ENCODE peak calls at places on chromosomes 2 and 18, in nine cellular contexts. X is left ventricle myocardium inferior; J is fibroblast of pulmonary artery; D is bronchial epithelial cell; C is CD8-positive, alpha-beta T cell; U is brain microvascular endothelial cell; O is nephron progenitor cell; V is ovary; Y is CD4-positive, alpha-beta T cell. G is an unnamed sample.

GRCh38 chr2:164015328-164016123 is 279.7 kb upstream of the FIGN start:
- DNase-seq in X (no peak), J (peak), D (no peak), C (no peak), U (peak), O (peak), V (no peak), Y (no peak), G (no peak)

GRCh38 chr2:225117061-225117716 is 74.9 kb upstream of the DOCK10 start:
- DNase-seq in X (no peak), J (peak), D (no peak), C (no peak), U (no peak), O (no peak), V (no peak), Y (no peak), G (no peak)

GRCh38 chr2:10533811-10534321 is 85.7 kb upstream of the ODC1 start:
- DNase-seq in X (no peak), J (no peak), D (peak), C (no peak), U (no peak), O (no peak), V (no peak), Y (no peak), G (no peak)

GRCh38 chr2:223586261-223586660 is 15.9 kb downstream of the SCG2 start:
- DNase-seq in X (no peak), J (peak), D (peak), C (no peak), U (peak), O (no peak), V (no peak), Y (no peak), G (no peak)

GRCh38 chr2:55985406-55985805 is 61.8 kb upstream of the EFEMP1 start:
- DNase-seq in X (no peak), J (peak), D (no peak), C (no peak), U (no peak), O (no peak), V (no peak), Y (no peak), G (no peak)

GRCh38 chr2:237298323-237299118 is 115.4 kb downstream of the COL6A3 start:
- DNase-seq in X (no peak), J (no peak), D (peak), C (no peak), U (no peak), O (no peak), V (no peak), Y (no peak), G (no peak)

GRCh38 chr2:172178035-172178434 is 75.3 kb upstream of the DLX2 start:
- DNase-seq in X (no peak), J (no peak), D (peak), C (no peak), U (no peak), O (no peak), V (no peak), Y (no peak), G (no peak)

GRCh38 chr18:39200153-39200552 is 1634.6 kb upstream of the CELF4 start:
- DNase-seq in X (no peak), J (no peak), D (no peak), C (no peak), U (no peak), O (no peak), V (no peak), Y (no peak), G (no peak)

GRCh38 chr18:11991021-11991770 is 9.9 kb downstream of the IMPA2 start:
- DNase-seq in X (no peak), J (no peak), D (no peak), C (no peak), U (no peak), O (no peak), V (peak), Y (no peak), G (no peak)

GRCh38 chr2:61670591-61671503 is 132.7 kb upstream of the XPO1 start:
- DNase-seq in X (peak), J (peak), D (peak), C (no peak), U (peak), O (no peak), V (peak), Y (no peak), G (no peak)

GRCh38 chr2:76867854-76868253 is 654.3 kb downstream of the LRRTM4 start:
- DNase-seq in X (no peak), J (peak), D (peak), C (no peak), U (peak), O (no peak), V (no peak), Y (no peak), G (no peak)

GRCh38 chr2:185144159-185144919 is 546.0 kb downstream of the ZNF804A start:
- DNase-seq in X (no peak), J (no peak), D (no peak), C (no peak), U (no peak), O (no peak), V (no peak), Y (no peak), G (no peak)

GRCh38 chr2:3463914-3464313 is 55.4 kb downstream of the ADI1 start:
- DNase-seq in X (no peak), J (no peak), D (no peak), C (no peak), U (no peak), O (no peak), V (no peak), Y (no peak), G (no peak)

GRCh38 chr2:84846041-84846663 is 34.7 kb downstream of the TRABD2A start:
- DNase-seq in X (no peak), J (peak), D (no peak), C (no peak), U (no peak), O (no peak), V (no peak), Y (no peak), G (no peak)

GRCh38 chr2:20091305-20091991 is 40.0 kb upstream of the LAPTM4A start:
- DNase-seq in X (peak), J (peak), D (peak), C (no peak), U (peak), O (no peak), V (peak), Y (no peak), G (no peak)

GRCh38 chr2:232459419-232460035 is 3.6 kb downstream of the ALPI start:
- DNase-seq in X (no peak), J (no peak), D (no peak), C (no peak), U (no peak), O (no peak), V (no peak), Y (no peak), G (no peak)

GRCh38 chr18:47251289-47252120 is at the start of gene SKOR2:
- DNase-seq in X (no peak), J (no peak), D (no peak), C (no peak), U (no peak), O (peak), V (no peak), Y (no peak), G (no peak)

GRCh38 chr18:34738173-34738894 is 28.2 kb downstream of the DTNA start:
- DNase-seq in X (peak), J (peak), D (peak), C (no peak), U (peak), O (no peak), V (no peak), Y (no peak), G (no peak)

GRCh38 chr2:146246734-146247523 is 1597.9 kb upstream of the ACVR2A start:
- DNase-seq in X (no peak), J (no peak), D (no peak), C (no peak), U (no peak), O (no peak), V (no peak), Y (no peak), G (no peak)

GRCh38 chr2:71882949-71883472 is 264.7 kb downstream of the CYP26B1 start:
- DNase-seq in X (peak), J (peak), D (peak), C (no peak), U (peak), O (peak), V (peak), Y (no peak), G (no peak)

GRCh38 chr2:107160831-107161230 is 274.9 kb upstream of the ST6GAL2 start:
- DNase-seq in X (no peak), J (no peak), D (no peak), C (no peak), U (no peak), O (no peak), V (no peak), Y (no peak), G (no peak)

GRCh38 chr2:134988994-134989605 is 58.1 kb downstream of the MAP3K19 start:
- DNase-seq in X (no peak), J (peak), D (peak), C (no peak), U (no peak), O (no peak), V (no peak), Y (no peak), G (no peak)

GRCh38 chr2:178208817-178209216 is 14.5 kb downstream of the OSBPL6 start:
- DNase-seq in X (no peak), J (peak), D (no peak), C (no peak), U (no peak), O (no peak), V (no peak), Y (no peak), G (no peak)

GRCh38 chr2:160651416-160652200 is 158.0 kb upstream of the RBMS1 start:
- DNase-seq in X (no peak), J (peak), D (no peak), C (no peak), U (peak), O (no peak), V (no peak), Y (no peak), G (no peak)

GRCh38 chr2:160649698-160650097 is 156.1 kb upstream of the RBMS1 start:
- DNase-seq in X (no peak), J (no peak), D (no peak), C (no peak), U (no peak), O (no peak), V (no peak), Y (no peak), G (no peak)

GRCh38 chr2:160650196-160651108 is 156.8 kb upstream of the RBMS1 start:
- DNase-seq in X (no peak), J (no peak), D (peak), C (no peak), U (no peak), O (no peak), V (no peak), Y (no peak), G (no peak)

GRCh38 chr2:160647967-160648685 is 154.5 kb upstream of the RBMS1 start:
- DNase-seq in X (no peak), J (no peak), D (peak), C (no peak), U (no peak), O (no peak), V (no peak), Y (no peak), G (no peak)

DNA sequence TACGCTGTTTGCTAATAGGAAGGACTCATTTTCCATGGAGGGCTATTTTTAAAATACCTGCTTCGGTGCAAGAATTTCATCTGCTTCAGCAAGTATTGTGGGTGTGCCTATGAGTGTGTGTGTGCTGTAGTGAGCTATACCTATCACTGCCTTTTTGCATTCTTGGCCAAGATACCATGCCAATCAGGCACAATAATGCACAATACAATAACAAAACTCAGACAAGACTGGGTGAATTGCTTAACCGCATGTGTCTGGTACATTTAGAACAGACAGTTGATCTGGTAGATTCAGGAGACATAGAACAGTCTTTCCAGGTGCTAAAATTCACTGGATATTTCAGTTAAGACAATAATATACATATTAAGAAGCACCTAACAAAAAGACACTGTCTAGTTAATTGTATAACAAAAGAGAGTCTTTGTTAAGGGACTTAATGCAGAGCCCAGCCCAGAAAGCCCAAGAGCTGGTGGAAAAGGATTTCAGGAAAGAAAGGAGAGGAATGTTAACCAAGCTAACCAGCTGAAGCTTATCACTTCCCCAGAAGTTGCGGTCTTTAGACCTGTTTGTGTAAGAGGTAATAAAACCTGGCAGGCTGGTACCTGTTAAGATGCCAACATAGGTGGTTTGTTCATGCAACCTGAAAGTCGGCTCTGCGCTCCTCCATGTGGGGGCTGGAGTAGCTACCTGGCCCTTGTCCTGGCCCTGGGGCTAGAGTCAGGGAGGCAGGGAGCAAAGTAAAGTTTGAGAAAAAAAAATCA is 153.3 kb upstream of the RBMS1 start:
- DNase-seq in X (no peak), J (no peak), D (peak), C (no peak), U (no peak), O (no peak), V (no peak), Y (no peak), G (no peak)
- TF ChIP-seq CTCF in X (no peak), J (no peak), D (no peak), C (no peak), U (no peak), O (no peak), V (no peak), Y (no peak), G (no peak)

GRCh38 chr2:14448340-14448739 is 184.2 kb upstream of the LRATD1 start:
- DNase-seq in X (no peak), J (no peak), D (no peak), C (no peak), U (no peak), O (no peak), V (no peak), Y (no peak), G (no peak)

GRCh38 chr2:14445670-14446069 is 186.8 kb upstream of the LRATD1 start:
- DNase-seq in X (no peak), J (no peak), D (no peak), C (no peak), U (no peak), O (no peak), V (no peak), Y (no peak), G (no peak)

GRCh38 chr2:14454102-14454676 is 178.3 kb upstream of the LRATD1 start:
- DNase-seq in X (no peak), J (no peak), D (no peak), C (no peak), U (no peak), O (no peak), V (no peak), Y (no peak), G (no peak)

GRCh38 chr2:14451312-14451711 is 181.2 kb upstream of the LRATD1 start:
- DNase-seq in X (no peak), J (no peak), D (peak), C (no peak), U (no peak), O (no peak), V (no peak), Y (no peak), G (no peak)
- TF ChIP-seq CTCF in X (no peak), J (no peak), D (peak), C (no peak), U (peak), O (no peak), V (no peak), Y (no peak), G (no peak)

DNA sequence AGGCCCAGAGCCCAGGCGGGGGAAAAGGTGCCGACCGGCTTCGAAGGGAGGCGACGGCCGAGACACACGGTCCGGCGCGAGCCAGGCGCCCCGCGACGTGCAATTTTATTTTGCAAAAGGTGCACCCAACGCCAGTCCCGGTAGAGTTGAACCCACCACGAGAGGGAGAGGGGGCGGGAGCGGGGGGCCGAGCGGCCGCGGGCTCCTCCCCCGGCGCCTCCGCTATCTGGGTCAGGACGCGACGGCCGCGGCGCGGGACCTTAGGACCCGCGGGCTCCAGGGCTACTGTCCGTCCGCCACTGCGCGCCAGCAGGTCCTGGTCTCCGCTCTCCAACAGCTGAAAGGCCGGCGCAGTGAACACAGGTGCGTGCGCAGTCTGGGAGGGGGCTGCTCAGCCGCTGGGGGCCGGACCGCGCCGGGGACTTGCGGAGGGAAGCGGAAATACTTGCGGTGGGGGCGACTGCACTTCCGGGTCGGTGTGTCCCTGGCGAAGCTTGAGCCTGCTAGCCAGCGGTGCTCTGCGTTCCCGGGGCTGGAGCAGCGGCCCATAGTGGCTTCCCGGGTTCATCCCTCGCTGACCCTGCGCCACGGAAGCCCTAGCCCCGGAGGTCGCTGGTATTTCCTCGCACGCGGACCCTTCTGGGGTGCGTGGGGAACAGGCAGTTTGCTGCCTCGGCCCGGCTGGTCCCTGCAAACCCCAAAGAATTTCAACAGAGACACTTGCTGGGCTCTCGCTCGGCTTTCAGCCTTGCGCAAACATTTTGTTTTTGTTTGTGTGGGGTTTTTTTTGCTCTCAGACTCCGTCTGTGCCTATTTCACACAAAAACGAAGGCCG is at the start of gene RMDN2:
- DNase-seq in X (peak), J (peak), D (peak), C (peak), U (peak), O (peak), V (peak), Y (peak), G (peak)
- TF ChIP-seq CTCF in X (peak), J (no peak), D (no peak), C (no peak), U (peak), O (no peak), V (peak), Y (no peak), G (no peak)

GRCh38 chr2:204024906-204025475 is 88.4 kb downstream of the ICOS start:
- DNase-seq in X (no peak), J (no peak), D (no peak), C (no peak), U (no peak), O (no peak), V (no peak), Y (no peak), G (no peak)

GRCh38 chr2:204022550-204022949 is 86.0 kb downstream of the ICOS start:
- DNase-seq in X (no peak), J (no peak), D (no peak), C (no peak), U (no peak), O (no peak), V (no peak), Y (no peak), G (no peak)

GRCh38 chr2:204023088-204023487 is 86.5 kb downstream of the ICOS start:
- DNase-seq in X (no peak), J (no peak), D (no peak), C (no peak), U (no peak), O (no peak), V (no peak), Y (no peak), G (no peak)

GRCh38 chr2:204026294-204026693 is 89.7 kb downstream of the ICOS start:
- DNase-seq in X (no peak), J (no peak), D (no peak), C (no peak), U (no peak), O (no peak), V (no peak), Y (no peak), G (no peak)

GRCh38 chr2:204024503-204024902 is 87.9 kb downstream of the ICOS start:
- DNase-seq in X (no peak), J (peak), D (peak), C (no peak), U (peak), O (peak), V (peak), Y (no peak), G (no peak)
- TF ChIP-seq CTCF in X (peak), J (peak), D (peak), C (no peak), U (peak), O (peak), V (peak), Y (peak), G (peak)

GRCh38 chr18:49784427-49785185 is 28.7 kb downstream of the ACAA2 start:
- DNase-seq in X (no peak), J (peak), D (peak), C (no peak), U (no peak), O (no peak), V (no peak), Y (no peak), G (no peak)
- TF ChIP-seq CTCF in X (no peak), J (peak), D (peak), C (no peak), U (peak), O (no peak), V (no peak), Y (no peak), G (no peak)

GRCh38 chr2:190402986-190403385 is 5.2 kb upstream of the MFSD6 start:
- DNase-seq in X (no peak), J (no peak), D (no peak), C (no peak), U (no peak), O (no peak), V (no peak), Y (no peak), G (no peak)
- TF ChIP-seq CTCF in X (no peak), J (no peak), D (no peak), C (no peak), U (no peak), O (no peak), V (no peak), Y (no peak), G (no peak)

GRCh38 chr18:4444306-4444705 is 10.8 kb downstream of the DLGAP1 start:
- DNase-seq in X (no peak), J (no peak), D (no peak), C (no peak), U (no peak), O (no peak), V (no peak), Y (no peak), G (no peak)
- TF ChIP-seq CTCF in X (no peak), J (no peak), D (no peak), C (no peak), U (no peak), O (no peak), V (no peak), Y (no peak), G (no peak)

GRCh38 chr2:86518498-86518897 is 44.7 kb downstream of the CHMP3 start:
- DNase-seq in X (no peak), J (peak), D (no peak), C (peak), U (no peak), O (no peak), V (no peak), Y (peak), G (no peak)
- TF ChIP-seq CTCF in X (peak), J (peak), D (peak), C (peak), U (peak), O (no peak), V (no peak), Y (peak), G (peak)

GRCh38 chr2:46436800-46437199 is 42.6 kb upstream of the TMEM247 start:
- DNase-seq in X (no peak), J (no peak), D (no peak), C (no peak), U (no peak), O (no peak), V (no peak), Y (no peak), G (no peak)

GRCh38 chr2:46439582-46439981 is 39.8 kb upstream of the TMEM247 start:
- DNase-seq in X (no peak), J (no peak), D (no peak), C (no peak), U (no peak), O (no peak), V (no peak), Y (no peak), G (no peak)

GRCh38 chr2:46438102-46438501 is 41.3 kb upstream of the TMEM247 start:
- DNase-seq in X (no peak), J (no peak), D (no peak), C (no peak), U (no peak), O (no peak), V (no peak), Y (no peak), G (no peak)

GRCh38 chr2:46435796-46436360 is 43.5 kb upstream of the TMEM247 start:
- DNase-seq in X (peak), J (peak), D (peak), C (no peak), U (peak), O (no peak), V (no peak), Y (no peak), G (no peak)

GRCh38 chr2:46438794-46439193 is 40.6 kb upstream of the TMEM247 start:
- DNase-seq in X (no peak), J (no peak), D (no peak), C (no peak), U (no peak), O (no peak), V (no peak), Y (no peak), G (no peak)
- TF ChIP-seq CTCF in X (no peak), J (no peak), D (no peak), C (no peak), U (no peak), O (no peak), V (no peak), Y (no peak), G (no peak)

GRCh38 chr2:179671314-179671713 is 190.1 kb downstream of the ZNF385B start:
- DNase-seq in X (no peak), J (no peak), D (no peak), C (no peak), U (no peak), O (no peak), V (no peak), Y (no peak), G (no peak)
- TF ChIP-seq CTCF in X (no peak), J (no peak), D (no peak), C (no peak), U (no peak), O (no peak), V (no peak), Y (no peak), G (no peak)

G was measured in progenitor cell of endocrine pancreas.